ENCODE peak calls at places on chromosomes 11 and 22, in six cellular contexts. V is posterior cingulate gyrus, J is psoas muscle, I is HS-5, B is A549, Q is ELR. D is an unnamed sample.

GRCh38 chr11:13076961-13077360 is 67.8 kb downstream of the RASSF10 start:
- DNase-seq in V (no peak), Q (no peak), J (no peak), I (no peak), B (peak), D (no peak)

GRCh38 chr22:48742556-48743343 is 1084.9 kb downstream of the BRD1 start:
- DNase-seq in V (no peak), J (no peak), Q (no peak), I (no peak), B (no peak), D (no peak)

GRCh38 chr22:28188480-28188879 is 269.4 kb upstream of the PITPNB start:
- DNase-seq in V (no peak), J (no peak), Q (no peak), B (no peak), I (no peak), D (no peak)

GRCh38 chr11:80855975-80856524 is 1415.2 kb upstream of the TENM4 start:
- DNase-seq in V (no peak), Q (no peak), B (no peak), J (no peak), I (peak), D (no peak)

GRCh38 chr22:43921361-43921760 is 2.2 kb upstream of the PNPLA3 start:
- DNase-seq in I (peak), B (no peak), Q (peak), J (peak), V (peak), D (no peak)

GRCh38 chr22:40620464-40621046 is 16.0 kb downstream of the MRTFA start:
- DNase-seq in I (peak), J (no peak), B (peak), V (no peak), Q (peak), D (no peak)

GRCh38 chr11:94851864-94852581 is 83.9 kb downstream of the AMOTL1 start:
- DNase-seq in B (no peak), V (no peak), Q (no peak), J (no peak), I (no peak), D (no peak)

GRCh38 chr22:33865996-33866395 is 54.3 kb downstream of the LARGE1 start:
- DNase-seq in V (no peak), B (no peak), I (no peak), Q (no peak), J (no peak), D (no peak)

GRCh38 chr11:93089474-93090102 is 108.2 kb downstream of the SLC36A4 start:
- DNase-seq in Q (peak), V (no peak), I (no peak), B (peak), J (no peak), D (peak)

GRCh38 chr11:133163463-133164419 is 368.6 kb downstream of the OPCML start:
- DNase-seq in V (no peak), J (no peak), B (peak), I (no peak), Q (peak), D (peak)